ENCODE peak calls at places on chromosome 11, in eight cellular contexts. S is GM23248; H is CD8-positive, alpha-beta memory T cell; T is mesendoderm; B is AG10803; U is neural progenitor cell; A is PC-3; E is heart left ventricle. P is an unnamed sample.

GRCh38 chr11:64219354-64219684 is 6.7 kb downstream of the TRPT1 start:
- DNase-seq in S (no peak), H (no peak), T (no peak), B (no peak), U (no peak), A (no peak), E (peak; percentile 65), P (no peak)

GRCh38 chr11:46698597-46698996 is 1.8 kb downstream of the ARHGAP1 start:
- DNase-seq in S (no peak), H (no peak), T (no peak), B (no peak), U (no peak), A (no peak), E (no peak), P (no peak)

GRCh38 chr11:111521132-111521531 is 6.6 kb downstream of the HOATZ start:
- DNase-seq in S (peak; percentile 20), H (no peak), T (no peak), B (no peak), U (no peak), A (no peak), E (no peak), P (no peak)

GRCh38 chr11:44931466-44931865 is 19.2 kb downstream of the TP53I11 start:
- DNase-seq in S (no peak), H (no peak), T (peak; percentile 68), B (no peak), U (peak; percentile 42), A (peak; percentile 10), E (no peak), P (no peak)

GRCh38 chr11:131506376-131506775 is 136.0 kb downstream of the NTM start:
- DNase-seq in S (no peak), H (no peak), T (no peak), B (no peak), U (no peak), A (no peak), E (no peak), P (no peak)

GRCh38 chr11:746289-747175 is 732 bp upstream of the TALDO1 start:
- DNase-seq in S (peak; percentile 52), H (no peak), T (peak; percentile 65), B (no peak), U (peak; percentile 72), A (peak; percentile 56), E (no peak), P (peak; percentile 67)

GRCh38 chr11:13247606-13248320 is 29.8 kb upstream of the BMAL1 start:
- DNase-seq in S (no peak), H (no peak), T (no peak), B (no peak), U (no peak), A (no peak), E (no peak), P (no peak)

GRCh38 chr11:1878134-1879031 is 13.3 kb downstream of the PRR33 start:
- DNase-seq in S (no peak), H (no peak), T (no peak), B (no peak), U (no peak), A (no peak), E (peak; percentile 72), P (no peak)

GRCh38 chr11:75280227-75280671 is 39.7 kb downstream of the TPBGL start:
- DNase-seq in S (peak; percentile 76), H (peak; percentile 69), T (peak; percentile 92), B (peak; percentile 54), U (peak; percentile 84), A (peak; percentile 90), E (peak; percentile 82), P (peak; percentile 46)

GRCh38 chr11:72588656-72589410 is 85.4 kb downstream of the PDE2A start:
- DNase-seq in S (no peak), H (no peak), T (no peak), B (no peak), U (no peak), A (no peak), E (peak; percentile 10), P (no peak)

GRCh38 chr11:131810511-131810910 is 440.1 kb downstream of the NTM start:
- DNase-seq in S (no peak), H (no peak), T (no peak), B (peak; percentile 8), U (no peak), A (no peak), E (no peak), P (no peak)

GRCh38 chr11:22343411-22344032 is 5.3 kb downstream of the SLC17A6 start:
- DNase-seq in S (no peak), H (no peak), T (peak; percentile 62), B (no peak), U (peak; percentile 46), A (no peak), E (no peak), P (no peak)

GRCh38 chr11:17171342-17171741 is 36.4 kb downstream of the PIK3C2A start:
- DNase-seq in S (peak; percentile 65), H (no peak), T (peak; percentile 47), B (peak; percentile 73), U (no peak), A (no peak), E (no peak), P (no peak)

GRCh38 chr11:12164061-12165014 is 53.9 kb downstream of the MICAL2 start:
- DNase-seq in S (peak; percentile 88), H (no peak), T (no peak), B (peak; percentile 84), U (no peak), A (peak; percentile 96), E (no peak), P (no peak)

GRCh38 chr11:57515332-57516060 is at the start of gene SLC43A1:
- DNase-seq in S (peak; percentile 80), H (peak; percentile 21), T (no peak), B (peak; percentile 50), U (peak; percentile 59), A (peak; percentile 46), E (peak; percentile 77), P (peak; percentile 70)

GRCh38 chr11:84865257-84865656 is 761.9 kb downstream of the DLG2 start:
- DNase-seq in S (peak; percentile 31), H (no peak), T (no peak), B (no peak), U (no peak), A (peak; percentile 91), E (no peak), P (no peak)

GRCh38 chr11:62621027-62621566 is 689 bp downstream of the B3GAT3 start:
- DNase-seq in S (no peak), H (no peak), T (no peak), B (no peak), U (no peak), A (no peak), E (peak; percentile 31), P (no peak)

GRCh38 chr11:37465221-37465620 is 867.2 kb upstream of the RAG2 start:
- DNase-seq in S (no peak), H (no peak), T (peak; percentile 11), B (no peak), U (no peak), A (no peak), E (no peak), P (no peak)

GRCh38 chr11:45410391-45411215 is 124.5 kb upstream of the SYT13 start:
- DNase-seq in S (no peak), H (no peak), T (peak; percentile 96), B (no peak), U (peak; percentile 51), A (no peak), E (no peak), P (no peak)

GRCh38 chr11:12159351-12160099 is 49.1 kb downstream of the MICAL2 start:
- DNase-seq in S (peak; percentile 93), H (no peak), T (no peak), B (peak; percentile 85), U (no peak), A (peak; percentile 69), E (no peak), P (peak; percentile 82)

GRCh38 chr11:22920939-22921565 is 60.8 kb upstream of the CCDC179 start:
- DNase-seq in S (peak; percentile 56), H (no peak), T (peak; percentile 88), B (peak; percentile 45), U (peak; percentile 73), A (peak; percentile 64), E (no peak), P (no peak)

GRCh38 chr11:10390375-10390774 is 64.7 kb upstream of the AMPD3 start:
- DNase-seq in S (peak; percentile 52), H (no peak), T (no peak), B (no peak), U (no peak), A (peak; percentile 75), E (no peak), P (no peak)

GRCh38 chr11:119315139-119316016 is 1.6 kb downstream of the MCAM start:
- DNase-seq in S (peak; percentile 39), H (peak; percentile 60), T (peak; percentile 92), B (no peak), U (peak; percentile 61), A (peak; percentile 84), E (peak; percentile 69), P (no peak)

GRCh38 chr11:104053743-104054142 is 17.3 kb downstream of the DDI1 start:
- DNase-seq in S (no peak), H (no peak), T (no peak), B (no peak), U (no peak), A (no peak), E (no peak), P (no peak)
- H3K4me3 ChIP-seq in S (no peak overlapping the region), H (no peak overlapping the region), T (no peak overlapping the region), B (no peak overlapping the region), U (no peak overlapping the region), A (no peak overlapping the region), E (no peak overlapping the region), P (no peak overlapping the region)

DNA sequence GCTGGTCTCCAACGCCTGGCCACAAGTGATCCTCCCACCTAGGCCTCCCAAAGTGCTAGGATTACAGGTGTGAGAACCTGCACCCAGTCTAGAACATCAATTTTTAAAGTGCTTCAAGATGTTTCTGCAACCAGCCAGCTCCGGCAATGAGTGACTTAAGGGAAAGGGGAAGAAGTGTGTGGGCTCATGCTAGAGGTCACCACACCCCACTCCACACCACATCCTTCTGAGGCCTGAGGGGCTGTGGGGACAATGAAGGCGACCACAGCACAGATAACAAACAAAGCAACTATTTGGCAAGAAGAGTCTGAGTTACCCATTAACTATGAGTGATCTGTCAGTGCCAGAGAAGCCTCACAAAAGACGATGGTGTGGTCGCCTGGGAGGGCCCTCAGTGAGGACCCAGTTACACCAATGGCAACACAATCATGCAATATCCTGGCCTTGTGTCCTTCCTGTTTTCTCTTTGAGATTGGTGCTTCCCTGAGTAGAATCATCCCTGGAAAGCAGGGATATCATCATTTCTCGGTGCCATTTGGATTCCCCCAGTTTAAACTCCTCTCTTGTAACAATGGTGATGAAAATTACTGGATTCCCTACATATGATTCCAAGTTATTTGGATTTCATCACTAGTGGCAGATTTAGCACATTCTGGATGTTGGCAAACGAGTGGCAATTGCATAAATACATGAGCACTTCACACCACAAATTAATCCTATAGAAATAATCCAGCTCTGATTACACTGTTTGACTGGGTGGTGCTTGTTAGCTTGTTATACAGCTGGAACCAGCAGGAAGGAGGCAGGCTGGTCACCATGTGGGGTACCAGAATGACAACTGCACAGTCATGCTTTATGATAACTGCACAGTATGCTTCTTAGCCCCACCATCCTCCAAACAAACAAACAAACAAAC is 18.4 kb downstream of the ABTB2 start:
- DNase-seq in S (peak; percentile 15), H (no peak), T (peak; percentile 21), B (peak; percentile 37), U (no peak), A (peak; percentile 63), E (no peak), P (peak; percentile 81)
- H3K4me3 ChIP-seq in S (no peak overlapping the region), H (no peak overlapping the region), T (no peak overlapping the region), B (no peak overlapping the region), U (no peak overlapping the region), A (no peak overlapping the region), E (no peak overlapping the region), P (no peak overlapping the region)

GRCh38 chr11:123575441-123575840 is 79.0 kb downstream of the SCN3B start:
- DNase-seq in S (no peak), H (no peak), T (no peak), B (no peak), U (no peak), A (no peak), E (no peak), P (no peak)
- H3K4me3 ChIP-seq in S (no peak overlapping the region), H (no peak overlapping the region), T (no peak overlapping the region), B (no peak overlapping the region), U (no peak overlapping the region), A (no peak overlapping the region), E (no peak overlapping the region), P (no peak overlapping the region)

GRCh38 chr11:7415537-7415817 is 69.8 kb upstream of the OLFML1 start:
- DNase-seq in S (no peak), H (no peak), T (no peak), B (no peak), U (no peak), A (no peak), E (no peak), P (no peak)
- H3K4me3 ChIP-seq in S (no peak overlapping the region), H (no peak overlapping the region), T (no peak overlapping the region), B (no peak overlapping the region), U (no peak overlapping the region), A (no peak overlapping the region), E (no peak overlapping the region), P (no peak overlapping the region)

P was measured in HL-60.